ENCODE peak calls at places on chromosomes 13 and 19, in five cellular contexts. P is Daoy; R is H54; M is NCI-H1930; W is activated naive CD4-positive, alpha-beta T cell treated with anti-CD3 and anti-CD28 coated beads, Interleukin-2, amount 10 ng/mL, durations not matched to agents 7 days and 5 days. Y is an unnamed sample.

GRCh38 chr13:49516467-49516866 is 20.7 kb downstream of the PHF11 start:
- DNase-seq in P (no peak), R (no peak), M (no peak), W (no peak), Y (no peak)

GRCh38 chr13:105971312-105971711 is 564.1 kb downstream of the EFNB2 start:
- DNase-seq in P (no peak), R (no peak), M (no peak), W (no peak), Y (no peak)

GRCh38 chr13:103547914-103548313 is 481.7 kb upstream of the SLC10A2 start:
- DNase-seq in P (no peak), R (no peak), M (no peak), W (no peak), Y (no peak)

GRCh38 chr13:100490692-100491091 is 97.9 kb downstream of the GGACT start:
- DNase-seq in P (no peak), R (no peak), M (peak), W (no peak), Y (no peak)

GRCh38 chr19:46975918-46976782 is 43.5 kb upstream of the NPAS1 start:
- DNase-seq in P (peak), R (peak), M (no peak), W (no peak), Y (no peak)

GRCh38 chr13:47455581-47455980 is 545.5 kb downstream of the SUCLA2 start:
- DNase-seq in P (no peak), R (no peak), M (no peak), W (no peak), Y (no peak)

GRCh38 chr13:79802389-79803140 is 321.6 kb downstream of the NDFIP2 start:
- DNase-seq in P (no peak), R (no peak), M (no peak), W (no peak), Y (no peak)

GRCh38 chr19:47095707-47096704 is 17.6 kb downstream of the ZC3H4 start:
- DNase-seq in P (no peak), R (no peak), M (no peak), W (no peak), Y (no peak)

GRCh38 chr19:2488942-2489731 is 13.2 kb downstream of the GADD45B start:
- DNase-seq in P (peak), R (no peak), M (no peak), W (no peak), Y (peak)

GRCh38 chr19:10107817-10108367 is 1.7 kb downstream of the PPAN start:
- DNase-seq in P (no peak), R (no peak), M (no peak), W (no peak), Y (no peak)

GRCh38 chr19:51784922-51785690 is 9.9 kb upstream of the FPR3 start:
- DNase-seq in P (peak), R (no peak), M (no peak), W (peak), Y (peak)

GRCh38 chr13:77207943-77208342 is 119.0 kb downstream of the MYCBP2 start:
- DNase-seq in P (peak), R (no peak), M (no peak), W (no peak), Y (no peak)

GRCh38 chr13:76823969-76824368 is 62.2 kb downstream of the KCTD12 start:
- DNase-seq in P (no peak), R (no peak), M (no peak), W (no peak), Y (peak)

GRCh38 chr19:38666662-38667448 is 19.4 kb downstream of the ACTN4 start:
- DNase-seq in P (peak), R (no peak), M (no peak), W (peak), Y (no peak)